ENCODE peak calls at places on chromosomes 11 and 22, in five cellular contexts. P is Calu3, H is epithelial cell of esophagus, K is AG09309, I is coronary artery. C is an unnamed sample.

GRCh38 chr11:61551630-61552029 is 29.2 kb downstream of the SYT7 start:
- DNase-seq in P (peak), H (peak), K (peak), I (no peak), C (no peak)

GRCh38 chr11:134640971-134641968 is 229.2 kb upstream of the B3GAT1 start:
- DNase-seq in P (no peak), H (no peak), K (no peak), I (peak), C (no peak)

GRCh38 chr11:131460931-131461330 is 90.5 kb downstream of the NTM start:
- DNase-seq in P (no peak), H (no peak), K (no peak), I (no peak), C (no peak)

GRCh38 chr22:25650834-25651233 is 86.4 kb downstream of the GRK3 start:
- DNase-seq in P (no peak), H (no peak), K (no peak), I (no peak), C (no peak)

GRCh38 chr22:46196268-46196667 is 45.9 kb downstream of the PPARA start:
- DNase-seq in P (no peak), H (no peak), K (no peak), I (no peak), C (no peak)

GRCh38 chr11:10899542-10899830 is 41.6 kb upstream of the ZBED5 start:
- DNase-seq in P (no peak), H (peak), K (no peak), I (peak), C (no peak)

GRCh38 chr11:1297576-1298473 is 11.6 kb downstream of the TOLLIP start:
- DNase-seq in P (no peak), H (no peak), K (no peak), I (peak), C (no peak)

GRCh38 chr11:133714471-133715375 is 130.6 kb downstream of the SPATA19 start:
- DNase-seq in P (no peak), H (no peak), K (no peak), I (peak), C (no peak)

GRCh38 chr11:88979641-88980040 is 86.1 kb downstream of the GRM5 start:
- DNase-seq in P (no peak), H (peak), K (peak), I (no peak), C (no peak)

GRCh38 chr11:995752-996420 is 40.6 kb downstream of the MUC6 start:
- DNase-seq in P (no peak), H (no peak), K (no peak), I (no peak), C (no peak)

GRCh38 chr11:1335811-1336761 is 26.7 kb upstream of the TOLLIP start:
- DNase-seq in P (no peak), H (peak), K (peak), I (peak), C (peak)

GRCh38 chr22:46377566-46378498 is 42.3 kb downstream of the TRMU start:
- DNase-seq in P (peak), H (peak), K (no peak), I (no peak), C (no peak)

GRCh38 chr22:31870890-31871289 is 73.4 kb upstream of the YWHAH start:
- DNase-seq in P (no peak), H (peak), K (peak), I (no peak), C (no peak)

GRCh38 chr11:117876341-117877119 is at the start of gene FXYD6:
- DNase-seq in P (no peak), H (no peak), K (no peak), I (peak), C (no peak)

GRCh38 chr11:116500833-116501622 is 271.8 kb downstream of the BUD13 start:
- DNase-seq in P (no peak), H (no peak), K (no peak), I (no peak), C (peak)

GRCh38 chr22:46366327-46366731 is 30.8 kb downstream of the TRMU start:
- DNase-seq in P (no peak), H (no peak), K (no peak), I (no peak), C (no peak)

GRCh38 chr11:111387318-111387863 is 8.3 kb upstream of the POU2AF1 start:
- DNase-seq in P (no peak), H (no peak), K (no peak), I (no peak), C (no peak)

GRCh38 chr11:107293677-107294344 is 163.8 kb downstream of the CWF19L2 start:
- DNase-seq in P (peak), H (no peak), K (no peak), I (no peak), C (no peak)

GRCh38 chr22:38177044-38177443 is 4.6 kb downstream of the PLA2G6 start:
- DNase-seq in P (no peak), H (no peak), K (no peak), I (peak), C (peak)

GRCh38 chr11:102497061-102497460 is 33.5 kb downstream of the MMP7 start:
- DNase-seq in P (no peak), H (peak), K (peak), I (no peak), C (no peak)

GRCh38 chr11:101034076-101034475 is 95.5 kb downstream of the PGR start:
- DNase-seq in P (no peak), H (peak), K (no peak), I (peak), C (no peak)

GRCh38 chr22:50252081-50253045 is 1.3 kb upstream of the HDAC10 start:
- DNase-seq in P (peak), H (peak), K (no peak), I (no peak), C (peak)

GRCh38 chr11:5178046-5178837 is 22.2 kb downstream of the OR51V1 start:
- DNase-seq in P (no peak), H (no peak), K (no peak), I (no peak), C (no peak)

GRCh38 chr11:86513138-86513537 is 138.5 kb downstream of the CCDC81 start:
- DNase-seq in P (no peak), H (no peak), K (no peak), I (no peak), C (no peak)

GRCh38 chr11:117930668-117931330 is 1.6 kb upstream of the TMPRSS13 start:
- DNase-seq in P (no peak), H (no peak), K (no peak), I (no peak), C (no peak)

GRCh38 chr11:66579017-66579606 is 10.7 kb upstream of the CTSF start:
- DNase-seq in P (peak), H (peak), K (peak), I (no peak), C (peak)

GRCh38 chr11:111777094-111778046 is 11.2 kb upstream of the PPP2R1B start:
- DNase-seq in P (peak), H (peak), K (peak), I (no peak), C (no peak)

GRCh38 chr11:36817336-36817965 is 219.4 kb upstream of the RAG2 start:
- DNase-seq in P (peak), H (peak), K (no peak), I (no peak), C (no peak)

GRCh38 chr11:20057055-20057943 is 103.0 kb downstream of the DBX1 start:
- DNase-seq in P (no peak), H (peak), K (peak), I (no peak), C (no peak)

GRCh38 chr11:102472127-102472526 is 19.6 kb upstream of the TMEM123 start:
- DNase-seq in P (no peak), H (no peak), K (no peak), I (no peak), C (no peak)

GRCh38 chr11:94749367-94749766 is 18.8 kb upstream of the AMOTL1 start:
- DNase-seq in P (no peak), H (peak), K (no peak), I (no peak), C (no peak)

GRCh38 chr11:11463397-11463796 is 110.3 kb upstream of the CSNK2A3 start:
- DNase-seq in P (no peak), H (no peak), K (no peak), I (no peak), C (no peak)

GRCh38 chr11:14611939-14612338 is 31.7 kb upstream of the PDE3B start:
- DNase-seq in P (no peak), H (peak), K (no peak), I (no peak), C (no peak)

GRCh38 chr11:296976-297665 is 2.2 kb downstream of the IFITM5 start:
- DNase-seq in P (no peak), H (no peak), K (no peak), I (no peak), C (no peak)

GRCh38 chr11:61090982-61091372 is 11.3 kb upstream of the CD5 start:
- DNase-seq in P (no peak), H (no peak), K (no peak), I (no peak), C (no peak)

GRCh38 chr11:76670475-76671235 is at the start of gene LRRC32:
- DNase-seq in P (peak), H (peak), K (no peak), I (no peak), C (peak)

GRCh38 chr11:62974848-62975522 is 9.8 kb downstream of the SLC22A6 start:
- DNase-seq in P (peak), H (peak), K (no peak), I (peak), C (no peak)

GRCh38 chr22:17578129-17578754 is 14.9 kb downstream of the SLC25A18 start:
- DNase-seq in P (no peak), H (peak), K (no peak), I (no peak), C (no peak)

GRCh38 chr22:19706661-19707151 is 7.6 kb upstream of the SEPTIN5 start:
- DNase-seq in P (no peak), H (no peak), K (no peak), I (no peak), C (no peak)

GRCh38 chr11:107719557-107720304 is 7.9 kb upstream of the SLN start:
- DNase-seq in P (no peak), H (peak), K (no peak), I (no peak), C (no peak)

DNA sequence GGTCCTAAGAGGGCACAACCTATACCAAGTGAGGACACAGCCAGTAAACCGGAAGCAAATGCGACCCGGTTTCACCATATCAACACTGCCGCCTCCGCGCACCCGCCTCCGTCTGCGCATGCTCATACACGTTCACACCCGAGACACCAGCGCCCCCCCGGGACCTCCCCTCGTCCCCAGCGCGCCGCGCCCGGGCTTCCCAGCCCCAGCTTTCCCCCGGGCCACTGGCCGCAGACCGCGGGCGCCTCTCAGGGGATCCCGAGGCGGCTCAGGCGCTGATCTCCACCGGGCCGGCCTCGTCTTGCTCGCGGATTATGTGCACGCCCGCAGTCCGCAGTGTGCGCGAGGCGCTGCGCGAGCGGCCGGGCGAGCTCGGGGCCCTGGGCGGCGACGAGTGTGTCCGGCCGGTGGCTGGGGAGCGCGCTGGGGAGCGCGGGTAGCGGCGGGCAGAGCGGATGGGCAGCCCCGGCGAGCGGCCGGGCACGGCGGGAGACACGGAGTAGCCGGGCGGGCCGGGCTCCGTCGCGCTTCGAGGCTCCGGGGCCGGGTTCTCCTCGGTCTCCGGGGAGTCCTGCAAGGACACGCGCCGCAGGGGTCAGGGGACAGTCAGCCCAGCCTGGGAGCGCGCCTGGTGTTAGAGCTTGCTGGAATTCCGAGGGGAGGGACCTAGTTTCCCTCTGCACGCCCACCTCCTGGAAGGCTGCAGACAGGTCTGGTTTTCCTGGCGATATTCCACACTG is 2.0 kb downstream of the HEPN1 start:
- DNase-seq in P (no peak), H (peak), K (no peak), I (no peak), C (peak)
- TF ChIP-seq CTCF in P (no peak), H (no peak), K (no peak), I (no peak), C (no peak)

DNA sequence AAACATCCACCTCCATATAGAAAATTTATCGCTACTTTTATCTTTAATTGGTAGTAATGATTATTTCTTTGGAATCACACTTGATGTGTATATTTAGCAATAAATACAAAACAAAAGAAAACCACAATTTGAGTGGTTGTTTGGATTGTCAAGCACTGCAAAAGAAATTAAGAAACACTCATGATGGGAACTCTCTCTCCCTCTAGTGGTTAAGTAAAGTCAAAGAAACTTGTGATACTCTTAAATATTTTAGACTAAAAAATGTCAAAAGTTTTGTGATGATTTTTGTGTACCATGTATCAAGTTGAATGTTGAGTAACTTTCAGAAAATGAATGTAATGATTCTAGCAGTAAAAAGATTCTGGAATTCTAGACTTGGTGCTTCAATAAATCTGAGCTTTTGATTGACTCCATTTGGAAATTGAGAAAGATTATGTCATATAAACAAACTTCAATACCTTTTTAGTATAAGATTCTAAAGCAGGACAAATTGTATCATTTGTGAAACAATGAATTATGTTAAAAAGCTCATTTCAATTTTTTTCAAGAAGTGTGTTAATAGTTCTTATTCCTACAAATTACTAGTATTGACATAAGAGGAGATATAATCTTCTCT is 20.8 kb downstream of the MUC15 start:
- DNase-seq in P (no peak), H (no peak), K (no peak), I (no peak), C (no peak)
- TF ChIP-seq CTCF in P (peak), H (no peak), K (peak), I (no peak), C (no peak)

DNA sequence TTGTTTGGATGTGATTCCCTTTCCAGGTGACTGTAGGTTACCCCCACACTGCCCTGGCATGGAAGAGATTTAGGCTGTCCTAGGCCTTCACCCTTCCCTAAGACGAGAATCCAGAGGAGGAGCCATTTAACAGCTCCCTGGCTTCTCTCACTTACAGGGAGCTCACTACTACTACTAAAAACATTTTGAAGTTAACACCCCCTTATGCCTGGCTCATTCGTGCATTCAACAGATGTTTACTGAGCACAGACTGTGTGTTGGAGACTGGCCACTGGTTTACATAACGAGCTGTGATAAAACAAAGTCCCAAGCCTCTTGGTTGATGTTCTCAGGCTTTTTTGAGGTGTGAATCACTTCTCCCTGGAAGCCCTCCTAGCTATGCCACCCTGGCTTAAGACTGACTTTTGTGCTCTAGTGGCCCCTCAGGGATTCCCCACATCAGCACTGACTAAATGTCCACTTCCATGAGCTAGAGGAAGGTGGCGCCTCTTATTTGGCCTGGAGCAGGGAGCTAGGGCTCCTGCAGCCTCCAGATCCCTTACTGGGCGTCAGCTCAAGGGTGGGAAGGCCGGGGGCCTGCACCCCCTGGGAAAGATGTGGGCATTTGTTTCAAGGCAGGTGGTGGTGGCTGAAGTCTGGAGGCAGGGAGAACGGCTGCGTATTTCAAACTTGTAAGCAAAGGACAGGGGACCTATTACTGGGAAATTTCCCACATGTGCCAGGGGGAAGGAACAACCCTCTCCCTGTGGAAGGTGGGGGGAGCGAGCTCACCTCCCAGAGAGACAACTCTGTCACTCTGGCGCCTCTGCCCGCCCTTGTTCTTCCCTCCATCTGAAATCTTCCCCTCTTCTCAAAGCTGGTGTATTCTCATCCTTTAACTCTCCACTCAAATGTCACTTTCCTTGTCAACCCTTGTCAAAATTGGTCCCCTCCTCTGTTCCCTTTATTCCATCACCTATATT is 19.4 kb upstream of the MALAT1 start:
- DNase-seq in P (no peak), H (peak), K (peak), I (peak), C (no peak)
- TF ChIP-seq CTCF in P (no peak), H (peak), K (peak), I (no peak), C (no peak)

GRCh38 chr11:68948496-68948895 is 32.3 kb downstream of the MRGPRD start:
- DNase-seq in P (no peak), H (no peak), K (no peak), I (no peak), C (no peak)

GRCh38 chr11:68948948-68949347 is 31.8 kb downstream of the MRGPRD start:
- DNase-seq in P (no peak), H (no peak), K (no peak), I (no peak), C (no peak)

GRCh38 chr11:68950776-68951175 is 30.0 kb downstream of the MRGPRD start:
- DNase-seq in P (no peak), H (no peak), K (no peak), I (no peak), C (no peak)

GRCh38 chr11:68947151-68947550 is 33.6 kb downstream of the MRGPRD start:
- DNase-seq in P (no peak), H (no peak), K (no peak), I (no peak), C (no peak)

GRCh38 chr11:68950268-68950667 is 30.5 kb downstream of the MRGPRD start:
- DNase-seq in P (no peak), H (peak), K (no peak), I (no peak), C (no peak)
- TF ChIP-seq CTCF in P (no peak), H (peak), K (peak), I (no peak), C (no peak)

GRCh38 chr11:119100246-119100959 is 1.2 kb downstream of the DPAGT1 start:
- DNase-seq in P (peak), H (peak), K (no peak), I (no peak), C (no peak)

GRCh38 chr11:119099707-119100106 is 1.9 kb downstream of the DPAGT1 start:
- DNase-seq in P (no peak), H (no peak), K (no peak), I (no peak), C (no peak)

GRCh38 chr11:119100960-119101349 is 698 bp downstream of the DPAGT1 start:
- DNase-seq in P (no peak), H (no peak), K (no peak), I (no peak), C (no peak)

GRCh38 chr11:119101759-119102423 is at the start of gene DPAGT1:
- DNase-seq in P (peak), H (peak), K (peak), I (peak), C (peak)

DNA sequence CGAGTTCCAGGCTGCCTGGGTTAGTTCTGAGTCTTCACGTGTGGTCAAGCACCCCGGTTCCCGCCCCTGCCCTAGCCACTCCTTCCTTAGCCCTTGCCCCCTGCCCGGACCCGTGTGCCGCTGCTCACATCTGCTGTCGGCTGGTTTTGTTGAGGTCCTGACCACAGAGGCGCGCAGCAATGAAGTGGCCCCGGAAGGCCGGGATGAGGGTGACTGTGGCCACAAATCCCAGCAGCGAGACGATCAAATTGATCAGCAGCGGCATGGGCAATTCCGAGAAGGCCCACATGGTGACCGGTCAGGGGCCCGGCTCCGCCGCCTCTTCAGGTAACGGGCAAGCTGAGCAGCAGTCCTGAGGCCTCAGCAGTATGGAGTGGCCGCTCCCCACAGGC is 290 bp downstream of the DPAGT1 start:
- DNase-seq in P (no peak), H (no peak), K (no peak), I (peak), C (no peak)
- TF ChIP-seq CTCF in P (no peak), H (no peak), K (no peak), I (no peak), C (no peak)

GRCh38 chr11:17351171-17351509 is 460 bp upstream of the NCR3LG1 start:
- DNase-seq in P (no peak), H (no peak), K (no peak), I (no peak), C (no peak)
- TF ChIP-seq CTCF in P (no peak), H (peak), K (peak), I (no peak), C (no peak)

DNA sequence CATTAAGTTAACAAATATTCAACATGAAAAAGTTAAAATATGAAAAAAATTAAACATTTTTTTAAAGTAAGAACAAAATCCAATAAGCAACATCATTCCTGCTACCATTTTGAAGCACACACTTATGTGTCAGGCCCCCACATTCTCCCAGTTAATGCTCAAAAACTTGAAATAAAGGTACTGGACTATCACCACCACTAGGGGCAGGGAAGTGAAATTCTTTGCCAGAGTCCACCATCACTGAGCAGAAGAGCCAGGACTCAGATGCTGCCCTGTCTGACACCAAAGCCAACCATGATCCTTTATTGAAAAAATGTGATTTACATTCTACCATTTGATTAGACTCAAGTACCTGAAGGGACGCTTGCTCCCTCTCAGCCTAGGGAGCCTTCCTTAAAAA is 39.1 kb downstream of the PITPNB start:
- DNase-seq in P (peak), H (peak), K (no peak), I (no peak), C (no peak)
- TF ChIP-seq CTCF in P (peak), H (peak), K (peak), I (peak), C (no peak)